ENCODE peak calls at places on chromosomes 3 and 15, in eight cellular contexts. W is H9, J is fibroblast of lung, H is HCT116, N is SK-N-SH, E is DND-41, C is PC-3, L is MM.1S. Z is an unnamed sample. For H3K4me1, the result is how much of the 10 kb centered on the place peaks cover.

GRCh38 chr15:45133561-45133920 is 3.7 kb downstream of the DUOX1 start:
- DNase-seq in E (no peak), W (no peak), L (no peak), N (peak), C (no peak), H (no peak), J (no peak), Z (no peak)

GRCh38 chr15:95086543-95087252 is 855.3 kb downstream of the MCTP2 start:
- DNase-seq in W (no peak), L (no peak), H (peak), C (no peak), N (no peak), E (no peak), J (peak), Z (peak)

GRCh38 chr15:74317820-74318375 is 49.5 kb downstream of the CYP11A1 start:
- DNase-seq in W (no peak), E (peak), J (peak), C (peak), N (peak), L (no peak), H (no peak), Z (peak)

GRCh38 chr15:89768071-89768500 is 8.0 kb upstream of the MESP2 start:
- DNase-seq in H (no peak), J (peak), E (no peak), W (no peak), C (no peak), N (no peak), L (no peak), Z (no peak)

GRCh38 chr15:95556866-95557225 is 773.7 kb upstream of the NR2F2 start:
- DNase-seq in C (no peak), H (peak), W (no peak), E (no peak), N (no peak), J (no peak), L (no peak), Z (peak)

GRCh38 chr15:33754242-33754641 is 214.1 kb upstream of the CHRM5 start:
- DNase-seq in H (no peak), N (no peak), E (no peak), C (no peak), L (no peak), J (no peak), W (no peak), Z (no peak)

GRCh38 chr15:26358708-26359107 is 414.2 kb downstream of the GABRB3 start:
- DNase-seq in C (no peak), N (no peak), W (no peak), H (no peak), E (no peak), L (no peak), J (no peak), Z (no peak)

GRCh38 chr3:4042869-4043268 is 243.6 kb downstream of the LRRN1 start:
- DNase-seq in E (no peak), W (no peak), N (no peak), C (no peak), J (no peak), H (no peak), L (no peak), Z (no peak)

GRCh38 chr3:175179055-175179454 is 319.9 kb downstream of the NAALADL2 start:
- DNase-seq in L (no peak), J (no peak), H (no peak), E (no peak), C (peak), W (no peak), N (no peak), Z (peak)

GRCh38 chr3:131174752-131175151 is 148.1 kb downstream of the NEK11 start:
- DNase-seq in C (peak), J (peak), E (peak), N (no peak), W (no peak), L (peak), H (no peak), Z (peak)

GRCh38 chr3:7421065-7421464 is 560.1 kb downstream of the GRM7 start:
- DNase-seq in C (no peak), E (no peak), J (peak), H (peak), L (no peak), N (no peak), W (no peak), Z (no peak)

GRCh38 chr3:48504051-48504946 is at the start of gene SHISA5:
- DNase-seq in W (peak), N (peak), L (no peak), E (no peak), H (no peak), C (peak), J (peak), Z (peak)

GRCh38 chr3:60262546-60262945 is 988.7 kb downstream of the FHIT start:
- DNase-seq in N (no peak), L (no peak), W (no peak), C (no peak), E (peak), J (no peak), H (no peak), Z (no peak)

GRCh38 chr15:74264081-74264501 is 28.0 kb downstream of the CCDC33 start:
- DNase-seq in L (no peak), W (no peak), E (no peak), J (no peak), N (no peak), C (no peak), H (no peak), Z (no peak)

GRCh38 chr3:178584722-178585121 is 48.5 kb downstream of the KCNMB2 start:
- DNase-seq in C (no peak), J (no peak), E (no peak), N (no peak), W (no peak), H (no peak), L (no peak), Z (no peak)

GRCh38 chr15:66135664-66136063 is 117.9 kb downstream of the MEGF11 start:
- DNase-seq in J (no peak), N (no peak), E (no peak), C (no peak), H (no peak), L (no peak), W (no peak), Z (no peak)

GRCh38 chr15:90529369-90530249 is at the start of gene CRTC3:
- DNase-seq in L (peak), N (peak), H (no peak), W (peak), C (peak), E (peak), J (peak), Z (peak)

GRCh38 chr3:79167651-79168416 is 600.0 kb downstream of the ROBO1 start:
- DNase-seq in J (peak), C (peak), L (no peak), W (no peak), E (no peak), N (no peak), H (no peak), Z (peak)

GRCh38 chr15:78129098-78130011 is 1.9 kb downstream of the CIB2 start:
- DNase-seq in H (no peak), C (peak), L (no peak), E (no peak), W (no peak), N (no peak), J (no peak), Z (no peak)

GRCh38 chr15:90585863-90586262 is 56.1 kb downstream of the CRTC3 start:
- DNase-seq in W (no peak), E (no peak), C (no peak), N (no peak), L (no peak), J (no peak), H (no peak), Z (peak)

GRCh38 chr15:82105458-82106205 is 59.8 kb upstream of the MEX3B start:
- DNase-seq in C (peak), J (peak), H (no peak), L (no peak), W (peak), E (no peak), N (no peak), Z (peak)

GRCh38 chr15:64455951-64456350 is 4.4 kb upstream of the ZNF609 start:
- DNase-seq in E (no peak), J (peak), L (no peak), H (no peak), W (no peak), C (no peak), N (no peak), Z (no peak)

GRCh38 chr3:172272699-172273098 is 175.6 kb downstream of the GHSR start:
- DNase-seq in N (no peak), J (peak), E (no peak), C (no peak), H (no peak), L (no peak), W (no peak), Z (peak)

GRCh38 chr15:60993948-60994347 is 235.2 kb downstream of the RORA start:
- DNase-seq in E (no peak), L (no peak), J (no peak), C (no peak), N (no peak), H (no peak), W (no peak), Z (no peak)

GRCh38 chr3:55369491-55369890 is 117.6 kb downstream of the WNT5A start:
- DNase-seq in W (no peak), N (no peak), L (no peak), J (no peak), H (no peak), C (no peak), E (no peak), Z (no peak)

GRCh38 chr3:57918123-57918837 is 89.9 kb upstream of the FLNB start:
- DNase-seq in C (peak), J (peak), H (no peak), W (no peak), E (no peak), N (no peak), L (no peak), Z (peak)

GRCh38 chr3:62892951-62893350 is 17.7 kb upstream of the CADPS start:
- DNase-seq in E (no peak), W (no peak), J (no peak), H (no peak), N (no peak), C (no peak), L (no peak), Z (no peak)

GRCh38 chr3:43425829-43426228 is 139.5 kb downstream of the SNRK start:
- DNase-seq in L (no peak), W (no peak), E (no peak), J (no peak), N (no peak), H (no peak), C (no peak), Z (no peak)

GRCh38 chr3:26484140-26484539 is 138.4 kb upstream of the LRRC3B start:
- DNase-seq in J (no peak), E (no peak), N (peak), W (peak), L (no peak), C (no peak), H (no peak), Z (no peak)

GRCh38 chr3:69867941-69868505 is 128.8 kb downstream of the MITF start:
- DNase-seq in W (no peak), L (no peak), J (no peak), H (no peak), E (no peak), C (no peak), N (no peak), Z (no peak)

GRCh38 chr3:37863949-37864822 is 2.5 kb downstream of the CTDSPL start:
- DNase-seq in E (no peak), N (no peak), J (no peak), H (no peak), W (peak), C (peak), L (no peak), Z (no peak)

GRCh38 chr3:156633335-156633734 is 41.1 kb upstream of the TIPARP start:
- DNase-seq in L (no peak), N (no peak), H (no peak), E (no peak), C (no peak), W (no peak), J (peak), Z (peak)

DNA sequence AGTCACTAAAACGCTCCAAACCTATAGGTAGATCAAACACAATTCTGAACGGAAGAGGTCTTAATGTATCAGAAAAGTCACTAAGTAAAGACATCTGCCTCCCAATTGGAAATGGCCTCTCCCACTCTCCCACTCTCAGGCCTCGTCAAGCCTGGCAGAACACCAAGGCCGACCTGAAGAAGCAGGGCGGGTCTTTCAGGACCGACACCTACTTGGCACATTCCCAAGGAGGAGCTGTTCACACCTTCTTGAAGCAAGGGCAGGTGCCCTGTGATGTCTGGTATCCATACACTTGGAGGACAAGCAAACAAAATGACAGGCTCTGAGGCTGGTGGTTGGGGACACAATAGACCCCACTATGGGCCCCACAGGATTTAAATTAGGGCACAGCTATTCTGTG is 30.0 kb downstream of the XXYLT1 start:
- DNase-seq in J (no peak), L (no peak), H (no peak), W (no peak), C (no peak), N (no peak), E (no peak), Z (no peak)
- H3K4me1 ChIP-seq in J (under half), L (under half), H (under half), W (under half), C (under half), N (under half), E (under half), Z (under half)

DNA sequence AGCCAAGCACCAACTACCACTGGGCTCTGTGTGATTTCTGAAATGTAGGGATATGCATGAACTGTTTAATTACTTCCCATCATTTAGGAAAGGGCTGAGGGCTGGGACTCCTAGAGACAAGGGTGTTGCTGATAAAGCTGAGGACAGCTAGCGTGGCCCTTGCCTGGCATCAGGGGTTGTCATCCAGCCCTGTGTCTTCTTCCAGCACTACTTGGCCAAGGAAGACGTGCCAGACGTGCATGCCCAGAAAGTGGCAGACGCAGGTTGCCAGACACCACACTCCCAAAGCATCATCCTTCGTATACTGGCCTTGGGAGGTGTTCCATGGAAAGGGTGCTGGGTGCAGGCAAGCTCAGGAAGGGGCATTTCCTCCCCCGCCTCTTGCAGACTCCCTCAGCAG is 64.8 kb downstream of the LRIG1 start:
- DNase-seq in H (no peak), C (no peak), N (no peak), J (no peak), W (no peak), L (no peak), E (no peak), Z (no peak)
- H3K9ac ChIP-seq in H (no peak), C (no peak), N (no peak), J (no peak), W (no peak), L (no peak), E (no peak), Z (no peak)

GRCh38 chr3:66428733-66429132 is 72.1 kb downstream of the LRIG1 start:
- DNase-seq in W (no peak), H (no peak), E (no peak), C (peak), N (peak), L (no peak), J (peak), Z (peak)
- H3K4me2 ChIP-seq in W (no peak), H (no peak), E (no peak), C (peak), N (peak), L (no peak), J (peak), Z (peak)

DNA sequence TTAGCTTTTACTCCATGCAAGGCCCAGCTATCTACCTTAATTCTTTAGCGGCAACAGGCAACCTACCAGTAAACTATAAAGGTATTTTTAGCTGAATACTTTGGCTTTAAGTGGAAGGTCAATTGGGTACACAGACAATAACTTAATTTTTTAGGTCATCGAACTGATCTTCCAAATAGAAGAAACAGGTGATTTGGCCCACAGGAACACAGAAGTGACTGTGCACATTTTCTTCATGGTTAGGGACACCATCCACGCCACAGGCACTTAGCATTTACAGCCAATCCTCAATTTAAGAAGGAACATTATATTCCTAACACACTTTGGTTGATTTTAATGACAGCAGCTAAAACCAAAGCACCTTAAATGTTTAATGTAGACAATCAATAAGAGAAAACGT is 1.9 kb downstream of the ARPP19 start:
- DNase-seq in C (no peak), L (peak), E (no peak), H (no peak), N (no peak), W (no peak), J (no peak), Z (no peak)
- H3K4me1 ChIP-seq in C (under half), L (under half), E (under half), H (under half), N (under half), W (under half), J (under half), Z (under half)